ENCODE peak calls at places on chromosomes 1 and 21, in seven cellular contexts. Z is endodermal cell; X is SJSA1; V is PC-3; D is neuronal stem cell; K is effector memory CD4-positive, alpha-beta T cell; P is heart left ventricle. C is an unnamed sample. For H3K27me3, the result is how much of the 10 kb centered on the place peaks cover.

GRCh38 chr1:240806201-240806745 is 194.3 kb upstream of the GREM2 start:
- DNase-seq in V (peak), X (no peak), D (no peak), Z (no peak), P (no peak), K (no peak), C (no peak)

GRCh38 chr1:243447342-243447741 is 191.5 kb downstream of the SDCCAG8 start:
- DNase-seq in D (no peak), X (no peak), Z (no peak), P (no peak), V (peak), K (no peak), C (no peak)

GRCh38 chr1:4594286-4594991 is 60.0 kb upstream of the AJAP1 start:
- DNase-seq in V (peak), K (no peak), X (no peak), D (no peak), Z (peak), P (no peak), C (peak)

GRCh38 chr1:1630191-1630964 is 1.6 kb upstream of the MMP23B start:
- DNase-seq in X (no peak), K (peak), V (no peak), Z (peak), P (peak), D (no peak), C (peak)

GRCh38 chr1:15525043-15525958 is 1.3 kb upstream of the CASP9 start:
- DNase-seq in D (peak), X (no peak), V (peak), Z (peak), P (no peak), K (no peak), C (no peak)

GRCh38 chr1:230977781-230978490 is 725 bp downstream of the TTC13 start:
- DNase-seq in V (peak), K (peak), X (no peak), D (peak), P (peak), Z (peak), C (peak)

GRCh38 chr1:147389532-147390184 is 147.2 kb downstream of the CHD1L start:
- DNase-seq in P (no peak), D (peak), Z (peak), V (peak), K (no peak), X (no peak), C (peak)

GRCh38 chr1:223233410-223234163 is 90.5 kb upstream of the TLR5 start:
- DNase-seq in V (peak), P (peak), D (no peak), X (peak), Z (peak), K (no peak), C (no peak)

GRCh38 chr1:227905573-227906487 is 41.9 kb downstream of the WNT9A start:
- DNase-seq in P (no peak), V (no peak), K (no peak), Z (no peak), X (no peak), D (no peak), C (no peak)

GRCh38 chr1:206909167-206909882 is 12.1 kb downstream of the IL24 start:
- DNase-seq in K (peak), X (peak), D (no peak), V (peak), P (peak), Z (peak), C (peak)

GRCh38 chr1:202283379-202283844 is 58.3 kb downstream of the UBE2T start:
- DNase-seq in X (peak), P (no peak), D (no peak), V (peak), K (no peak), Z (no peak), C (no peak)
- H3K27me3 ChIP-seq in X (under half), P (under half), D (under half), V (under half), K (under half), Z (under half), C (under half)

GRCh38 chr1:212566522-212567479 is 41.8 kb upstream of the ATF3 start:
- DNase-seq in Z (no peak), P (no peak), D (no peak), X (peak), V (peak), K (peak), C (no peak)
- H3K4me3 ChIP-seq in Z (no peak), P (peak), D (peak), X (peak), V (peak), K (peak), C (no peak)

DNA sequence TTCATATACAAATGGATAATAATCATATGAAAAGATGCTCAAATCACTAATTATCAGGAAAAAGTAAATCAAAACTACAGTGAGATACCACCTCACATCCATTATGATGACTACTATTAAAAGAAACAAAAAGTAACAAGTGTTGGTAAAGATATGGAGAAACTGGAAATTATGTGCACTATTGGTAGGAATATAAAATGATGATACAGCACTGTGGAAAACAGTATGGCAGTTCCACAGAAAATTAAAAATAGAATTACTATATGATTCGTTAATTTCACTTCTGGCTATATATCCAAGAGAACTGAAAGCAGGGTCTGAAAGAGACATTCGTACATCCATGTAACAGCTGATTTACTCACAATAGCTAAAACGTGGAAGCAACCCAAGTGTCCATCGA is 21.1 kb upstream of the ATP1A1 start:
- DNase-seq in Z (no peak), P (no peak), D (no peak), X (no peak), K (no peak), V (no peak), C (no peak)
- H3K27me3 ChIP-seq in Z (under half), P (under half), D (under half), X (under half), K (under half), V (under half), C (under half)

GRCh38 chr21:39582749-39583148 is 30.0 kb upstream of the B3GALT5 start:
- DNase-seq in D (no peak), Z (no peak), X (no peak), V (no peak), K (no peak), P (no peak), C (no peak)

GRCh38 chr21:39580744-39581143 is 32.0 kb upstream of the B3GALT5 start:
- DNase-seq in V (no peak), X (no peak), Z (no peak), P (no peak), D (no peak), K (no peak), C (no peak)

GRCh38 chr21:39579734-39580332 is 32.9 kb upstream of the B3GALT5 start:
- DNase-seq in Z (no peak), D (no peak), K (no peak), V (no peak), X (no peak), P (no peak), C (no peak)

GRCh38 chr21:39576518-39577128 is 36.1 kb upstream of the B3GALT5 start:
- DNase-seq in V (no peak), D (no peak), P (no peak), X (no peak), K (no peak), Z (no peak), C (no peak)

GRCh38 chr21:39581414-39581813 is 31.3 kb upstream of the B3GALT5 start:
- DNase-seq in V (no peak), X (no peak), P (no peak), D (no peak), Z (peak), K (no peak), C (peak)
- H3K4me3 ChIP-seq in V (no peak), X (no peak), P (no peak), D (no peak), Z (no peak), K (no peak), C (no peak)

DNA sequence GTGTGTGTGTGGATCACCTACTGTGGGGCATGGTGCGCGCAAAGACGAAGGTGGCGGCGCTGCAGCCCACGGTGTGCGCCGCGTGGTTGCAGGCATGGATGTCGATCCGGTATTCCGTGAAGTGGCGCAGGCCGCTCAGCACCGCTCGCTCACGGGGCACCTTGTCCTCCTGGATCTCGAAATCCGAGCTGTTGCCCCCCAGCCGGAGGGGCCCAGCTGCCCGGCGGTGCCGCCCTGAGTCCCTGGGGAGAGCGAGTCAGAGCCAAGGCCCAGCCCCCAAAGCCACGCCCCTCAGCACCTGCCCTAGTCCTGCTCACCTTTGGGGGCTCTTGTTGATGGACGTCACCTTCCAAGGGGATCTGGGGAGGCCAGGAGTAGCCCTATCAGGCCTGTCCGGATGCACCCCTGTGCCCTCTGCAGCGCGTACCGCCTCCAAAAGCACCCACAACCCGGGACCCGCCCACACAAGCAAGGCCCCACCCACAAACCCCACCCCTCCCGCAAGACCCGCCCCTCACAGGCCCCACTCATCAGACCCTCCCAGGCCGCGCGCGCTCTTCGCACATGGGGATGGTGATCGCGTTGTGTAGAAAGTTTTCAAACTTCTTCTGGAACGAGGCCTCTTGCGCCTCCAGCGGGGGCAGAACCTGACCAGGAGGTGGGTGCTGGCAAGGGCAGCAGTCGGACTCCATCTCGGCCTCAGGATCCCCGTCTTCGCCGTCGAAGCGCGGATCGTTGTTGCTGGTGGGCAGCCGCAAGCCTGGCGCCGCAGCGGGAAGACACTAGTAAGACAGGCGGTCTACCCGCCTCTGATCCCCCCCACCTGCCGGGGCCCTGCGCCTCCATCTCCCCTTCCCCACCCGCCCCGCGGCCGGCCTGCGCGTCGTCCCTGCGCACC is 13.6 kb downstream of the INSRR start:
- DNase-seq in X (no peak), P (no peak), D (no peak), K (no peak), Z (peak), V (no peak), C (peak)
- H3K27me3 ChIP-seq in X (under half), P (half or more), D (under half), K (under half), Z (half or more), V (under half), C (half or more)

GRCh38 chr1:161047436-161048420 is 2.0 kb upstream of the USF1 start:
- DNase-seq in D (no peak), Z (no peak), K (no peak), X (no peak), P (no peak), V (no peak), C (no peak)
- H3K4me3 ChIP-seq in D (no peak), Z (no peak), K (no peak), X (no peak), P (no peak), V (no peak), C (no peak)

DNA sequence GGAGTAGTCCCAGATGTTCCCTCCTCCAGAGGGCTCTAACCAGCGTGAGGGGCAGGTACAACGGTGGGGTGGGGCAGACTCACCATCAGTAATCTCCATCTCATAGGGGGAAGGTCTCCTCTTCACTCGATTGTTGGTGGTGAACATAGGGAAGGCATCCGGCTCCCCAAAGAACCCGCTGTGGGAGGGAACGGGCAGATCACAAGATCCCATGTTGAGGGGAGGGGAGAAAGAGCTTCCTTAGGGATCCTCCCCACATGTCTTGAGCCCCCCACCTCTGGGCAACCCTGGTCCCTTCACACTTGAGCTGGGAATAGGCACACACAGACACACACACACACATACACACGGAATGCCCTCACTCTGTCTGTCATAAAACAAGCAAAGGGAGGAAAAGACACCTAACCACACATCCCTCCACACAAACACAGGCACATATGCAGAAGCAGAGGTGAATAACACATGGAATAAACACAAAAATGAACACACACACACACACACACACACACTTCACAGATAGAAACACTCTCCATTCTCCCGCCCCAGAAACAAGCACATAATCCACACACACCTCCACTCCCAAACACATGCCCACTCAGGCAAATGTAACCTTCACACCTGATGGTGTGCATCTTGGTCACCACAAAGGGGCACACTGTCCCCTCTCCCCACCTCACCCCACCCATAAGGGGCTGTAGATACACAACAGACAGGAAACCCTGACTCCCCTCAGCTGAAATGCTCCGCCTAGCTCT is 7.9 kb downstream of the TAL1 start:
- DNase-seq in V (no peak), K (no peak), P (no peak), D (no peak), X (no peak), Z (peak), C (peak)
- H3K27me3 ChIP-seq in V (half or more), K (half or more), P (half or more), D (half or more), X (half or more), Z (half or more), C (half or more)

C was measured in H7.